ENCODE peak calls at places on chromosomes 6 and 20, in four cellular contexts. N is IMR-90, I is HepG2, F is K562. Z is an unnamed sample.

GRCh38 chr6:15592610-15593009 is 70.2 kb downstream of the DTNBP1 start:
- DNase-seq in I (no peak), N (no peak), F (no peak), Z (no peak)

GRCh38 chr6:81031429-81031828 is 721.1 kb downstream of the TENT5A start:
- DNase-seq in N (no peak), I (no peak), F (no peak), Z (no peak)

GRCh38 chr20:19809487-19809886 is 51.4 kb downstream of the RIN2 start:
- DNase-seq in I (peak; percentile 16), F (no peak), N (no peak), Z (no peak)

GRCh38 chr6:63724721-63725120 is 89.1 kb downstream of the PHF3 start:
- DNase-seq in I (peak; percentile 70), F (no peak), N (no peak), Z (no peak)

GRCh38 chr20:49420811-49421295 is 61.6 kb downstream of the KCNB1 start:
- DNase-seq in N (no peak), I (no peak), F (no peak), Z (no peak)

GRCh38 chr6:46320505-46320904 is 149.7 kb upstream of the ENPP5 start:
- DNase-seq in N (no peak), I (no peak), F (no peak), Z (no peak)

GRCh38 chr20:21607971-21608735 is 94.3 kb upstream of the NKX2-2 start:
- DNase-seq in F (no peak), I (no peak), N (no peak), Z (no peak)

GRCh38 chr6:107600936-107601335 is 111.0 kb downstream of the SOBP start:
- DNase-seq in N (peak; percentile 47), I (peak; percentile 18), F (no peak), Z (peak; percentile 51)

GRCh38 chr6:101683884-101684283 is 290.4 kb downstream of the GRIK2 start:
- DNase-seq in I (no peak), N (no peak), F (no peak), Z (no peak)

DNA sequence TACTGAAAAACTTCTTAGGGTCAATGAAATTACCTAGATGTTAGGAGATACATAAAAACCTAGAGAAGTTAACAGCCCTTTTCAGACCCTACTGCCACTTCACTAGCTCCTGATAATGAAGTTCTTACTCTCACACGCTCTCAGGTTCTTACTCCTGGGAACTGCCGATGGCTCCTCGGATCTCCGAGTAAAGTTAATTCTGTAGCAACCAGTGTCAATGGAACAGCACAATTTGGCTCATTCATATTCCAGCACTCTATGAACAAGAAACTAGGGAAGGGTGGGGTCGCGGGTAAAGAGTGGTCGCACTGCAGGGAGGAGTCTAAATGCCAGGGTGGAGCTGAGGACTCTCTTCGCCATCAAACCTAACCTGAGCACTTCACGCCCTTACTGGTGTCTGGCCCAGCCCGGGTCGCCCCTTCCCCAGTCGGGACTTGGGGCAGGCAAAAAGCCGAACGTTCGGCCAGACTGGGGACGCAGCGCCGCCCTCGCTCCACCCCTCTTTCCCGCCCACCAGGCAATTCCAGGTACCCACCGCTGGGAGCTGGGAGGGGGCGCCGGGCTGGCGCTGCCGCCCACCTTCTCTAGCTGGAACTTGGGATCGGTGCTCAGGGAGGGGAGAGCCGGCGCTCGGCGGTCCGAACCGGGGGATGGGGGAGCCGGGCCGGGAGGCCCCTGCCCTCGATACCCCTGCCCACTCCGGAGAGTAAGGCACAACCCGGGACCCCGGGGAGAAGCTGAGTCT is 744 bp downstream of the RAB23 start:
- DNase-seq in I (peak; percentile 62), F (peak; percentile 71), N (peak; percentile 45), Z (peak; percentile 28)
- TF ChIP-seq MAZ in I (no peak), F (peak; percentile 31), N (peak; percentile 10), Z (no peak)

GRCh38 chr6:25511386-25511785 is 140.6 kb upstream of the SCGN start:
- DNase-seq in N (no peak), F (no peak), I (no peak), Z (no peak)
- TF ChIP-seq MAZ in N (no peak), F (no peak), I (no peak), Z (no peak)

DNA sequence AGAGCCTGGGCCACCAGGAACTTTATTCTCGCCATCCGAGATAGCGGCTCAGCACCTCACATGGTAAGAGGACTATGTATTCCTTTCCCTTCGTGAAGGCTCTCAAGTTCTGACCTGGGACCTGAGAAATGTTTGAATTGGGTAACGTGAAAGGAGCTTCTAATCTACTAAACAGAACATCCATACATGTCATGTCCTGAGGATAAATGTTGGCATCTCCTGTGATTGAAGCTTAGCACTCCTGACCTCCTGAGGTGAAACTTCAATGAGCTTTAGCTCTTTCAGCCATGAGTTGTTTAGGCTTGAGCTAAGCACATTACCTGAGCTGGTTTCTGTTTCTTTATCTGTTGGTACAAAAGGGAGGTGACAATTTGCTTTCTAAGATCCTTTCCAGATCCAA is 280.9 kb downstream of the PACRG start:
- DNase-seq in N (no peak), I (no peak), F (no peak), Z (no peak)
- TF ChIP-seq MAZ in N (no peak), I (no peak), F (no peak), Z (no peak)

DNA sequence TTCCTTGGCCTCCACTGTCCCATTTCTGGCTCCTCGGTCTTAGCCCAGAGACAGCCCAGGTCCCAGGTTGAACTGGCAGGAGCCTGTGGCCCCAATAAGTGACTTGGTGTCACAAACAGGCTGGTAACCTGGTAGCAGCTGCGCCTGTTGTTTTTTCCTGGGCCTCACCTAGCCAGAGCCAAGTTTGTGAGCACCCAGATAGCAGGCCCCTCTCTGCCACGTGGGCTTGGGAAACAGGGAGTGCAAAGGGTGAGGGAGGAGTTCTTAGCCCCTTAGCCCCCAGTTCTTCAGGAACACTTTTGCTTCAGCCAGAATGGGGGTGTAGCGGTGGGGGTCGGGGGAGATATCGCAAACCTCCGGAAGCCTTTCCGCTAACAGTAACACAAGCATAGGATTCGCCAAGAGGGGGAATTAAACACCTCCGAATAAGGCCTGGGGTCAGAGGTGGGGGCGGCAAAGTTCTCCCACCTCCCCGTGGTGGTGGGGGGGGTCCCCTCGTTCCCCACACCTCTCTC is 760 bp downstream of the C6orf132 start:
- DNase-seq in N (no peak), I (no peak), F (no peak), Z (no peak)
- TF ChIP-seq MAZ in N (no peak), I (peak; percentile 48), F (no peak), Z (no peak)

DNA sequence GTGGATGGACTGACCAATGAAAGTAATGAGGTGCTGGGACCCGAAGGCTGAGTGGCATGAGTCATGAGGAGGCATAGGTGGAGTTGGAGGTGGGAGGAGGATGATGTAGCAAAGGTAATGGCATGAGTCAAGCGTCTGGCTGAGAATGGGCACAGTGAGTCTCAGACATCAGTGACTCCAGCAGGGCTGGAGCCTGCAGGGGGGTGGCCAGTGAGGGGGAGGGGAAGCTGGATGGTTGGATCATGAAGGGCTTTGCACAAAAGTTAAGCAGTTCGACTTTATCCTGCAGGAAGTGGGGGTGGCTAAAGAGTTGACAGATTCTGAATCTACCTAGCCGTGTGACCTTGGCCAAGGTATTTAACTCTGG is 99.0 kb upstream of the IYD start:
- DNase-seq in N (peak; percentile 36), I (peak; percentile 38), F (peak; percentile 81), Z (peak; percentile 46)
- TF ChIP-seq MAZ in N (no peak), I (no peak), F (no peak), Z (no peak)

DNA sequence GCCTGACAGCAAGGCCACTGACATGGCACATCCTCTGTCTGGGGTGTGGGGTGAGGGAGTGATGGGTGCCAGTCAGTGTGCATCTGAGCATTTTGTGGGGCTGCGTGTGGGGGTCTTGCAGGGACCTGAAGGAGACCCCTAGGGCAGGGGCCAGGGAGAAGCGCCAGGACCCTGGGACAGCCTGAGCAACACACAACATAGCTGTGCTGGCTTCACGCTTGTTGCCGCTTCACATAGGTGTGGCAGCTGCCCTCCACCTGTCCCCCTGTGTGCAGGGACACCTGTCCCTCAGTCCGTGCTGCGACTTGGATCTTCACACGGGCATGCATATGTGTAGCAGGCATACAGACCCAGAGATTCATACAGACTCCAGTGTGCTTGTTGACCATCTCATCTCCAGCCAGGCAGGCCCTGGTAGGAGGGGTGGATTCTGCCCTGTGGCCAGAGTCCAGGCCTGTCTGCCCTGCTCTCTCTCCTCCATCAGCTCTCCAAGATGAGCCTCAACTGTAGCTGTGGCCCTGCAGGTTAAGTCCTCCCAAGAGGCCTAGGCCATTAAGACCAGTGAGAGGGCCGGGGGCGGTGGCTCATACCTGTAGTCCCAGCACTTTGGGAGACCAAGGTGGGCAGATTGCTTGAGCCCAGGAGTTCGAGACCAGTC is 3.2 kb upstream of the NPBWR2 start:
- DNase-seq in F (no peak), N (no peak), I (no peak), Z (no peak)
- TF ChIP-seq MAZ in F (no peak), N (no peak), I (no peak), Z (no peak)

GRCh38 chr20:33791021-33791420 is 20.1 kb upstream of the CHMP4B start:
- DNase-seq in N (no peak), I (no peak), F (no peak), Z (no peak)

GRCh38 chr20:33789858-33790182 is 21.3 kb upstream of the CHMP4B start:
- DNase-seq in I (no peak), F (no peak), N (no peak), Z (no peak)

GRCh38 chr20:33791959-33792597 is 19.1 kb upstream of the CHMP4B start:
- DNase-seq in N (peak; percentile 37), I (peak; percentile 61), F (peak; percentile 76), Z (peak; percentile 40)

GRCh38 chr20:33790571-33790970 is 20.6 kb upstream of the CHMP4B start:
- DNase-seq in F (no peak), I (no peak), N (no peak), Z (no peak)

GRCh38 chr20:33791540-33791939 is 19.6 kb upstream of the CHMP4B start:
- DNase-seq in N (no peak), I (no peak), F (no peak), Z (no peak)
- TF ChIP-seq MAZ in N (no peak), I (no peak), F (no peak), Z (no peak)

GRCh38 chr20:57500941-57501340 is 24.0 kb downstream of the CTCFL start:
- DNase-seq in I (no peak), N (no peak), F (no peak), Z (no peak)

GRCh38 chr20:57503035-57503658 is 21.8 kb downstream of the CTCFL start:
- DNase-seq in N (no peak), I (no peak), F (no peak), Z (no peak)

GRCh38 chr20:57500235-57500634 is 24.7 kb downstream of the CTCFL start:
- DNase-seq in N (no peak), F (no peak), I (no peak), Z (no peak)

GRCh38 chr20:57502331-57502700 is 22.6 kb downstream of the CTCFL start:
- DNase-seq in F (no peak), N (no peak), I (no peak), Z (no peak)

DNA sequence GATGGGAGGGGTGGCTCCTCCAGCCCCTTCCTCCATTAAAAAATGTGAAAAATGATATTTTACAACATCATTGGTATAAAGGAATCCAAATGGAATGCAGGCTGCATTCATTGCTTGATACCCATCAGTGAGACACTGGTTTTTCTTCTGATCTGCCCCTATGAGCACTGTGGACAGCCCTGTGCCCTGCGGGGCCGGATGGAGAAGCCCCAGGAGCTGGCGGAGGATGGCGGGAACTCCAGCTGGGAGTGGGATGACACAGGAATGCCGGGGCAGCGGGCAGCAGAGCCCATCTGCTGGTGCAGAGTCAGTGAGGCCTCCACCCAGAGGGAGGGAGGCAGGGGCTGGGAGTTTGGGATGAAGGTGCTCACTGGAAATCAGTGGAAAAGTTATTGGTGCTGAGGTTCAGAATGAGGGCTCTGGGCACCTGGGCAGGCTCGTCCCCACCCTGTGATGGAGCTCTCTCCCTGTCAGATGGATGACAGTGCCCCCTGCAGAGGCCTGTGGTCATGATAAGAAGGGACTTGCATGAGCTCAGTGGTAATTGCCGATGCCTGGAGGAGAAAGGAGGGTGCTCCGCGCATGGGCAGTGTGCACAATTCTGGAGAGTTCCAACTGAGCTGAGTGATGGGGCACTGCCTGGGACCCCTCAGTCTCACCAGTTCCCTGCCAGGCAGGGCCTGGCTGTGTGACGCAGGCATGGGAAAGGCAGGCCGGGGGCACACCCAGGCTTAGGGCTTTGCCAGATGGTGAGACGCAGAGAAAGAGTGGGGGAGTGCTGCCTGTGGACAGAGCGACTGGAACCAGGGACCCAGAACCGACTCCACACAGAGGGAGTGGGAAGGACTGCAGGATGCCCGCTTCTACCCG is 23.2 kb downstream of the CTCFL start:
- DNase-seq in I (no peak), N (no peak), F (no peak), Z (no peak)
- TF ChIP-seq MAZ in I (no peak), N (no peak), F (no peak), Z (no peak)